ENCODE peak calls at places on chromosomes 7 and 10, in seven cellular contexts. Z is NCI-H2107; Y is hypothalamus; S is spleen; G is stimulated activated CD8-positive, alpha-beta memory T cell treated with anti-CD3 and anti-CD28 coated beads, Interleukin-4, amount 100 ng/mL, for 4 hours; B is naive B cell; A is psoas muscle. I is an unnamed sample.

GRCh38 chr10:119029613-119030420 is at the start of gene NANOS1:
- DNase-seq in Z (no peak), Y (no peak), S (peak; percentile 79), G (no peak), B (peak; percentile 2), A (no peak), I (no peak)

GRCh38 chr10:44173558-44173894 is 211.4 kb downstream of the CXCL12 start:
- DNase-seq in Z (no peak), Y (no peak), S (no peak), G (no peak), B (no peak), A (no peak), I (no peak)

GRCh38 chr10:99799613-99800012 is 17.2 kb downstream of the ABCC2 start:
- DNase-seq in Z (no peak), Y (no peak), S (no peak), G (no peak), B (no peak), A (no peak), I (no peak)

GRCh38 chr10:4234661-4235060 is 449.7 kb upstream of the KLF6 start:
- DNase-seq in Z (no peak), Y (no peak), S (peak; percentile 71), G (peak; percentile 5), B (no peak), A (no peak), I (no peak)

GRCh38 chr10:61708841-61709240 is 46.1 kb downstream of the CABCOCO1 start:
- DNase-seq in Z (no peak), Y (no peak), S (no peak), G (no peak), B (no peak), A (no peak), I (no peak)

GRCh38 chr7:123769371-123769770 is 20.6 kb upstream of the WASL start:
- DNase-seq in Z (no peak), Y (no peak), S (no peak), G (no peak), B (no peak), A (no peak), I (no peak)

GRCh38 chr7:84701524-84702306 is 485.1 kb downstream of the SEMA3D start:
- DNase-seq in Z (no peak), Y (no peak), S (no peak), G (no peak), B (no peak), A (no peak), I (no peak)

GRCh38 chr7:131173148-131173890 is 154.4 kb upstream of the MKLN1 start:
- DNase-seq in Z (no peak), Y (no peak), S (no peak), G (no peak), B (no peak), A (no peak), I (no peak)

GRCh38 chr10:47452495-47453434 is 31.1 kb downstream of the ANXA8 start:
- DNase-seq in Z (no peak), Y (no peak), S (peak; percentile 58), G (no peak), B (no peak), A (no peak), I (no peak)

GRCh38 chr7:154451480-154452457 is 399.6 kb downstream of the DPP6 start:
- DNase-seq in Z (no peak), Y (peak; percentile 75), S (no peak), G (no peak), B (no peak), A (no peak), I (no peak)

GRCh38 chr7:78316110-78316509 is 517.5 kb downstream of the PHTF2 start:
- DNase-seq in Z (no peak), Y (no peak), S (no peak), G (no peak), B (no peak), A (no peak), I (no peak)

GRCh38 chr10:21831986-21832735 is 171.4 kb downstream of the DNAJC1 start:
- DNase-seq in Z (no peak), Y (no peak), S (no peak), G (no peak), B (no peak), A (no peak), I (no peak)

I was measured in sigmoid colon.